ENCODE peak calls at places on chromosomes 3 and 15, in nine cellular contexts. One of them, this sample, is unnamed.

GRCh38 chr3:153273767-153274443 is 111.9 kb downstream of the RAP2B start:
- DNase-seq in GM23338: no peak
- DNase-seq in SK-N-SH: no peak
- DNase-seq in stomach: no peak
- DNase-seq in HCT116: no peak
- DNase-seq in suprapubic skin: no peak
- DNase-seq in H1: no peak
- DNase-seq in endothelial cell of umbilical vein: no peak
- DNase-seq in sigmoid colon: no peak
- DNase-seq in this sample: no peak

GRCh38 chr15:31842532-31843195 is 187.7 kb upstream of the CHRNA7 start:
- DNase-seq in GM23338: no peak
- DNase-seq in SK-N-SH: no peak
- DNase-seq in stomach: no peak
- DNase-seq in HCT116: no peak
- DNase-seq in suprapubic skin: no peak
- DNase-seq in H1: no peak
- DNase-seq in endothelial cell of umbilical vein: no peak
- DNase-seq in sigmoid colon: no peak
- DNase-seq in this sample: no peak

GRCh38 chr3:113431811-113432210 is 9.5 kb downstream of the CFAP44 start:
- DNase-seq in GM23338: no peak
- DNase-seq in SK-N-SH: no peak
- DNase-seq in stomach: no peak
- DNase-seq in HCT116: no peak
- DNase-seq in suprapubic skin: no peak
- DNase-seq in H1: no peak
- DNase-seq in endothelial cell of umbilical vein: no peak
- DNase-seq in sigmoid colon: no peak
- DNase-seq in this sample: no peak

GRCh38 chr3:125137432-125138033 is 75.0 kb downstream of the SLC12A8 start:
- DNase-seq in GM23338: no peak
- DNase-seq in SK-N-SH: no peak
- DNase-seq in stomach: no peak
- DNase-seq in HCT116: no peak
- DNase-seq in suprapubic skin: no peak
- DNase-seq in H1: no peak
- DNase-seq in endothelial cell of umbilical vein: no peak
- DNase-seq in sigmoid colon: no peak
- DNase-seq in this sample: no peak

GRCh38 chr3:8968375-8968882 is 5.2 kb upstream of the RAD18 start:
- DNase-seq in GM23338: no peak
- DNase-seq in SK-N-SH: no peak
- DNase-seq in stomach: no peak
- DNase-seq in HCT116: no peak
- DNase-seq in suprapubic skin: no peak
- DNase-seq in H1: no peak
- DNase-seq in endothelial cell of umbilical vein: no peak
- DNase-seq in sigmoid colon: no peak
- DNase-seq in this sample: no peak

GRCh38 chr15:74226761-74227540 is 9.2 kb upstream of the CCDC33 start:
- DNase-seq in GM23338: no peak
- DNase-seq in SK-N-SH: no peak
- DNase-seq in stomach: no peak
- DNase-seq in HCT116: no peak
- DNase-seq in suprapubic skin: no peak
- DNase-seq in H1: no peak
- DNase-seq in endothelial cell of umbilical vein: no peak
- DNase-seq in sigmoid colon: no peak
- DNase-seq in this sample: no peak

GRCh38 chr15:40320931-40321371 is 2.5 kb upstream of the INAFM2 start:
- DNase-seq in GM23338: peak; percentile 89
- DNase-seq in SK-N-SH: peak; percentile 78
- DNase-seq in stomach: peak; percentile 66
- DNase-seq in HCT116: peak; percentile 57
- DNase-seq in suprapubic skin: no peak
- DNase-seq in H1: no peak
- DNase-seq in endothelial cell of umbilical vein: peak; percentile 65
- DNase-seq in sigmoid colon: peak; percentile 79
- DNase-seq in this sample: peak; percentile 70

GRCh38 chr3:27628029-27628750 is 93.9 kb downstream of the EOMES start:
- DNase-seq in GM23338: no peak
- DNase-seq in SK-N-SH: no peak
- DNase-seq in stomach: no peak
- DNase-seq in HCT116: no peak
- DNase-seq in suprapubic skin: no peak
- DNase-seq in H1: no peak
- DNase-seq in endothelial cell of umbilical vein: peak; percentile 50
- DNase-seq in sigmoid colon: no peak
- DNase-seq in this sample: no peak

GRCh38 chr3:5021116-5021515 is 41.9 kb downstream of the BHLHE40 start:
- DNase-seq in GM23338: no peak
- DNase-seq in SK-N-SH: no peak
- DNase-seq in stomach: no peak
- DNase-seq in HCT116: no peak
- DNase-seq in suprapubic skin: no peak
- DNase-seq in H1: no peak
- DNase-seq in endothelial cell of umbilical vein: no peak
- DNase-seq in sigmoid colon: no peak
- DNase-seq in this sample: no peak

GRCh38 chr3:5017953-5018531 is 38.8 kb downstream of the BHLHE40 start:
- DNase-seq in GM23338: no peak
- DNase-seq in SK-N-SH: no peak
- DNase-seq in stomach: peak; percentile 59
- DNase-seq in HCT116: no peak
- DNase-seq in suprapubic skin: peak; percentile 86
- DNase-seq in H1: no peak
- DNase-seq in endothelial cell of umbilical vein: no peak
- DNase-seq in sigmoid colon: peak; percentile 83
- DNase-seq in this sample: no peak

GRCh38 chr3:5021571-5022092 is 42.4 kb downstream of the BHLHE40 start:
- DNase-seq in GM23338: no peak
- DNase-seq in SK-N-SH: no peak
- DNase-seq in stomach: no peak
- DNase-seq in HCT116: peak; percentile 80
- DNase-seq in suprapubic skin: no peak
- DNase-seq in H1: no peak
- DNase-seq in endothelial cell of umbilical vein: peak; percentile 62
- DNase-seq in sigmoid colon: no peak
- DNase-seq in this sample: no peak

GRCh38 chr3:5020262-5020722 is 41.1 kb downstream of the BHLHE40 start:
- DNase-seq in GM23338: no peak
- DNase-seq in SK-N-SH: no peak
- DNase-seq in stomach: no peak
- DNase-seq in HCT116: no peak
- DNase-seq in suprapubic skin: no peak
- DNase-seq in H1: no peak
- DNase-seq in endothelial cell of umbilical vein: no peak
- DNase-seq in sigmoid colon: no peak
- DNase-seq in this sample: no peak

DNA sequence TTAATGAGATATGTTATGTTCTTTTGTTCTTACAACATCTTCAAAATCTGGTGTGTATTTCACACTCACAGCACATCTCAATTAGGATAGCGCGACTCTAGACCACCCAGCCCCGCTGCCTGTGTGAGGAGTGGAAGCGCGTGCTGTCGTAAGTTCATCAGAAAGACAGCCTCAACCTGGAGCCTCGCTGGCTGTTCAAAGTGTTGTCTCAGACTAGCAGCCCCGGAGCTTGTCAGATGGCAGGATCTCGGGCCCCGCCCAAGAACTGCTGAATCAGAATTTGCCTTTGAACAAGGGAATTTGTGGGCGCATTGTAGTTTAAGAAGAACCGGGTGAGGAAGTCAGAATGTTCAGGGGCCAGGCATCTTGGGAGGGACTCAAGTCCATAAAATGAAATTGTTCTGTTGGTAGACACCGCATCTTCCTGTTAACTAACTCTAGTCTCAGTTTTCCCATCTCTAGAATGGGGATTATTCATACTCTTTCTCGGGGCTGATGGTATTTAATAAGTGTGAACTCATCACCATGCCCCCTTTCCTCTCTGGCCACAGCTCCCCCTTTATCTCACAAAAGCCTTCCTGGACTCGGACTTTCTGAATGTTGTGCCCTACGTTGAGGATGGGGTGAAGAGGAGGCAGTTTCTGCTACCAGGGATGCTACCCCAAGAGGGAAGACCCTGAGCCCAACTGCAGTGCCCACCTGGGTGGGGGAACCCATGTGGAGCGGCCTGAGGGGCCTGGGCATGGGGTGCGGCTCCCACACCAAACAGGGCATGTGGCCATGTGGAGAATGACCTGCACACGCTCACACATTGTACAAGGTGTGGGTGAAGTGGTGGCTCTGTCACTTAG is 40.4 kb downstream of the BHLHE40 start:
- DNase-seq in GM23338: no peak
- DNase-seq in SK-N-SH: no peak
- DNase-seq in stomach: peak; percentile 38
- DNase-seq in HCT116: no peak
- DNase-seq in suprapubic skin: no peak
- DNase-seq in H1: no peak
- DNase-seq in endothelial cell of umbilical vein: no peak
- DNase-seq in sigmoid colon: no peak
- DNase-seq in this sample: no peak
- TF ChIP-seq POLR2AphosphoS5 in GM23338: no peak
- TF ChIP-seq POLR2AphosphoS5 in SK-N-SH: no peak
- TF ChIP-seq POLR2AphosphoS5 in stomach: no peak
- TF ChIP-seq POLR2AphosphoS5 in HCT116: no peak
- TF ChIP-seq POLR2AphosphoS5 in suprapubic skin: no peak
- TF ChIP-seq POLR2AphosphoS5 in H1: no peak
- TF ChIP-seq POLR2AphosphoS5 in endothelial cell of umbilical vein: no peak
- TF ChIP-seq POLR2AphosphoS5 in sigmoid colon: no peak
- TF ChIP-seq POLR2AphosphoS5 in this sample: no peak

GRCh38 chr15:41894791-41895463 is 1.1 kb upstream of the SPTBN5 start:
- DNase-seq in GM23338: peak; percentile 36
- DNase-seq in SK-N-SH: peak; percentile 97
- DNase-seq in stomach: peak; percentile 68
- DNase-seq in HCT116: peak; percentile 44
- DNase-seq in suprapubic skin: peak; percentile 87
- DNase-seq in H1: peak; percentile 57
- DNase-seq in endothelial cell of umbilical vein: peak; percentile 80
- DNase-seq in sigmoid colon: peak; percentile 87
- DNase-seq in this sample: peak; percentile 44
- TF ChIP-seq CTCF in GM23338: no peak
- TF ChIP-seq CTCF in SK-N-SH: peak; percentile 36
- TF ChIP-seq CTCF in stomach: no peak
- TF ChIP-seq CTCF in HCT116: no peak
- TF ChIP-seq CTCF in suprapubic skin: no peak
- TF ChIP-seq CTCF in H1: no peak
- TF ChIP-seq CTCF in endothelial cell of umbilical vein: no peak
- TF ChIP-seq CTCF in sigmoid colon: no peak
- TF ChIP-seq CTCF in this sample: no peak

DNA sequence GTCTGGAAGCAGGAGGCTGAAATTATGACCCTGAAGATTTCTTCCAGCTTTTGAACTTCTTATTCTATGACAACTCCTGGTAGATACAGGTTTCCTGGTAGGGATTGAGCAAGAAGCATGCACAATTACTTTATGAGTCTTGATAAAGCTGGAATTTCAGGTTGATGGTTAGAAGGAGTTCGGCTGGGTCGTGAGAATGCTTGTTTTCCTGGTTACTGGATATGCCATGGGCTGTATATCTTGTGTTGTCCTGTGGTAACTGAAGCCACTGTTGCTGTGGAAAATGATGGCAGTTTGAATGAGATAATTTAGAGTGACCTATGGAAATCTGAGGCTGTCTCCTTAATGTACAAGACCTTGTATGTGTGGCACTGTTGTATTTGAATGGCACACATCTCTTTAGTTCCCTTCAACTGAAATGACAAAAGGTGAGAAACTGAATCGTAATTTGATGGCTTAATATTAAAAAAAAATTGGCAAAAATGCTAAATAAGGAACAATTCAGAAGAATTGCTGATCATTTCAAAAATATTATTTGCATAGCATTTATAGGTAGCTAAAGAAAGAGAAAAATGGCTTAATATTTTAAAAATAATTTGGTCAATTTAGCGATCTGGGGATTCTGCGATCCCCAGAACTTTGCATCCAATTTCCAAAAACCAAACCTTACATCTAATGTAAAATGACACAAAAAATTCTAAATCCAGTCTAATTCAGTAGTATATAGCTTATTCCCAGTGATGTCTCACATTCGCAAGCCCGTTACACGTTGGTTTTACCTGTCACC is 1.1 kb upstream of the UBE2E1 start:
- DNase-seq in GM23338: no peak
- DNase-seq in SK-N-SH: no peak
- DNase-seq in stomach: no peak
- DNase-seq in HCT116: no peak
- DNase-seq in suprapubic skin: no peak
- DNase-seq in H1: no peak
- DNase-seq in endothelial cell of umbilical vein: no peak
- DNase-seq in sigmoid colon: no peak
- DNase-seq in this sample: no peak
- TF ChIP-seq POLR2AphosphoS5 in GM23338: no peak
- TF ChIP-seq POLR2AphosphoS5 in SK-N-SH: no peak
- TF ChIP-seq POLR2AphosphoS5 in stomach: no peak
- TF ChIP-seq POLR2AphosphoS5 in HCT116: no peak
- TF ChIP-seq POLR2AphosphoS5 in suprapubic skin: no peak
- TF ChIP-seq POLR2AphosphoS5 in H1: no peak
- TF ChIP-seq POLR2AphosphoS5 in endothelial cell of umbilical vein: no peak
- TF ChIP-seq POLR2AphosphoS5 in sigmoid colon: no peak
- TF ChIP-seq POLR2AphosphoS5 in this sample: no peak

GRCh38 chr3:47780727-47781325 is 867 bp downstream of the SMARCC1 start:
- DNase-seq in GM23338: no peak
- DNase-seq in SK-N-SH: peak; percentile 30
- DNase-seq in stomach: no peak
- DNase-seq in HCT116: no peak
- DNase-seq in suprapubic skin: peak; percentile 9
- DNase-seq in H1: no peak
- DNase-seq in endothelial cell of umbilical vein: peak; percentile 72
- DNase-seq in sigmoid colon: no peak
- DNase-seq in this sample: no peak

GRCh38 chr3:47783673-47784072 is 2.0 kb upstream of the SMARCC1 start:
- DNase-seq in GM23338: no peak
- DNase-seq in SK-N-SH: no peak
- DNase-seq in stomach: no peak
- DNase-seq in HCT116: no peak
- DNase-seq in suprapubic skin: no peak
- DNase-seq in H1: no peak
- DNase-seq in endothelial cell of umbilical vein: no peak
- DNase-seq in sigmoid colon: no peak
- DNase-seq in this sample: no peak

GRCh38 chr3:47782538-47783308 is 1.0 kb upstream of the SMARCC1 start:
- DNase-seq in GM23338: no peak
- DNase-seq in SK-N-SH: no peak
- DNase-seq in stomach: no peak
- DNase-seq in HCT116: no peak
- DNase-seq in suprapubic skin: no peak
- DNase-seq in H1: no peak
- DNase-seq in endothelial cell of umbilical vein: no peak
- DNase-seq in sigmoid colon: peak; percentile 46
- DNase-seq in this sample: no peak

GRCh38 chr3:47781326-47781684 is 388 bp downstream of the SMARCC1 start:
- DNase-seq in GM23338: peak; percentile 70
- DNase-seq in SK-N-SH: peak; percentile 86
- DNase-seq in stomach: peak; percentile 63
- DNase-seq in HCT116: no peak
- DNase-seq in suprapubic skin: peak; percentile 82
- DNase-seq in H1: peak; percentile 73
- DNase-seq in endothelial cell of umbilical vein: no peak
- DNase-seq in sigmoid colon: peak; percentile 77
- DNase-seq in this sample: peak; percentile 51

DNA sequence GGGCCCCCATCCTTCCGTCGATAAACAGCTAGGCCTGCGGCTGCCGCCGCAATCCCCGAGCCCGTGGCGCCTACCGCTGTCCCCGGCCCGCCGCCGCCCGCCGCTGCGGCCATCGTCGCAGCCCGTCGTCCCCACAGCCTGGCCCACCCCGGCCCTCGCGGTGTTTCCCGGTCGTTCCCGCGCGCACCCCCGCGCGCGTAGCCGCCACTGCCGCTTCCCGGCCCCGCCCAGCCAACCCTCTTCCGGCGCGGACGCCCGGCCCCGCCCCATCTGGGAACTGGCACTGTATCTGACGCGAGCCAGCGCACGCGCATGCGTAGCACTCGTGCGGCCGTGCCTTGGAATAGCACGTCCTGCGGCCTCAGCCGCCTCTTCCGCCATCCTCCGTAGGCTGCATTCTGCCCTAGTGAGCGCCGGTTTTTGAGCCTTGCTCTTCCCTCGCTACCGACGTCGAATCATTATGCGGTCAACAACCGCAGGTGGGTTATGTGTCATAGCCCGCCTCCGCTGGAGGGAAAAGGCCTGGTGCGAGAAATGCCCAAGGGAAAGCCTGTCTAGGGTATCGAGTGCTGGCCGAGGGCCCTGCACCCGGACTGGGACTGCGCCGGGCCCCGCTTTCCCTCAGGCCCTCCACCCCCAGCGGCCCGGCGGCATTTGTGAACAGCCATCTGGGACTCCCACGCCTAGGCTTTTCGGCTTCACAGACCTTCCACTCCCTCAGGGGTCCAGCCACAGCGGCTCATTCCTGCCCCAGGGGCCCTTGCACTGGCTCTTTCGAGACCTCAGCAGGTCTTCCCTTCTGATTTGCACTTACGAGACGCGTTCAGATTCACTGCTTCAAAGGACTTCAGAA is at the start of gene SMARCC1:
- DNase-seq in GM23338: peak; percentile 99
- DNase-seq in SK-N-SH: peak; percentile 99
- DNase-seq in stomach: peak; percentile 99
- DNase-seq in HCT116: peak; percentile 93
- DNase-seq in suprapubic skin: peak; percentile 98
- DNase-seq in H1: peak; percentile 99
- DNase-seq in endothelial cell of umbilical vein: peak; percentile 98
- DNase-seq in sigmoid colon: peak; percentile 98
- DNase-seq in this sample: peak; percentile 96
- TF ChIP-seq CTCF in GM23338: no peak
- TF ChIP-seq CTCF in SK-N-SH: no peak
- TF ChIP-seq CTCF in stomach: no peak
- TF ChIP-seq CTCF in HCT116: no peak
- TF ChIP-seq CTCF in suprapubic skin: no peak
- TF ChIP-seq CTCF in H1: peak; percentile 2
- TF ChIP-seq CTCF in endothelial cell of umbilical vein: no peak
- TF ChIP-seq CTCF in sigmoid colon: no peak
- TF ChIP-seq CTCF in this sample: no peak